ENCODE peak calls at places on chromosomes 1 and 21, in six cellular contexts. H is stomach, M is bronchial epithelial cell, N is upper lobe of right lung, J is ascending aorta, X is neural progenitor cell. B is an unnamed sample.
A peak's percentile ranks its signal among the peaks of the same experiment; 100 is the strongest.

GRCh38 chr21:42737969-42738590 is 84.7 kb downstream of the PDE9A start:
- DNase-seq in H (peak; percentile 72), M (no peak), N (peak; percentile 81), J (peak; percentile 69), X (no peak), B (no peak)

GRCh38 chr1:226779536-226779935 is 40.5 kb upstream of the ITPKB start:
- DNase-seq in H (no peak), M (no peak), N (no peak), J (no peak), X (no peak), B (no peak)

GRCh38 chr1:116988908-116989307 is 12.7 kb upstream of the CD101 start:
- DNase-seq in H (no peak), M (peak; percentile 75), N (no peak), J (no peak), X (no peak), B (no peak)

GRCh38 chr21:44365967-44366585 is 12.7 kb downstream of the TRPM2 start:
- DNase-seq in H (no peak), M (no peak), N (peak; percentile 46), J (peak; percentile 59), X (no peak), B (no peak)

GRCh38 chr1:7679873-7680790 is 91.0 kb upstream of the VAMP3 start:
- DNase-seq in H (peak; percentile 45), M (no peak), N (peak; percentile 76), J (no peak), X (peak; percentile 67), B (peak; percentile 14)

GRCh38 chr21:46250146-46250725 is 21.7 kb upstream of the LSS start:
- DNase-seq in H (no peak), M (no peak), N (no peak), J (no peak), X (no peak), B (no peak)

GRCh38 chr21:45876381-45877159 is 105.0 kb upstream of the COL6A1 start:
- DNase-seq in H (no peak), M (no peak), N (peak; percentile 51), J (no peak), X (peak; percentile 41), B (peak; percentile 38)

GRCh38 chr1:174875306-174875705 is 124.4 kb upstream of the CACYBP start:
- DNase-seq in H (peak; percentile 89), M (peak; percentile 85), N (peak; percentile 73), J (no peak), X (peak; percentile 39), B (no peak)

GRCh38 chr1:246425139-246425794 is 81.8 kb downstream of the SMYD3 start:
- DNase-seq in H (no peak), M (peak; percentile 97), N (no peak), J (no peak), X (no peak), B (no peak)

GRCh38 chr1:178541829-178542553 is 29.1 kb downstream of the TEX35 start:
- DNase-seq in H (peak; percentile 65), M (no peak), N (peak; percentile 85), J (peak; percentile 69), X (peak; percentile 53), B (no peak)

GRCh38 chr1:184044603-184045376 is 6.7 kb upstream of the TSEN15 start:
- DNase-seq in H (no peak), M (no peak), N (no peak), J (no peak), X (no peak), B (no peak)

GRCh38 chr21:45130324-45130774 is 56.0 kb downstream of the ADARB1 start:
- DNase-seq in H (no peak), M (peak; percentile 76), N (no peak), J (peak; percentile 81), X (no peak), B (peak; percentile 72)

GRCh38 chr21:34722684-34723300 is 54.0 kb downstream of the CLIC6 start:
- DNase-seq in H (no peak), M (no peak), N (no peak), J (no peak), X (peak; percentile 67), B (no peak)

GRCh38 chr1:234437423-234438171 is 41.4 kb downstream of the TARBP1 start:
- DNase-seq in H (peak; percentile 59), M (no peak), N (no peak), J (no peak), X (no peak), B (peak; percentile 29)

GRCh38 chr1:26417111-26417510 is 6.5 kb downstream of the LIN28A start:
- DNase-seq in H (peak; percentile 84), M (peak; percentile 87), N (peak; percentile 87), J (peak; percentile 72), X (peak; percentile 94), B (peak; percentile 55)

GRCh38 chr1:47684964-47685762 is 247.3 kb downstream of the FOXD2 start:
- DNase-seq in H (no peak), M (no peak), N (peak; percentile 11), J (peak; percentile 83), X (no peak), B (no peak)

GRCh38 chr1:36570016-36570415 is 87.3 kb upstream of the CSF3R start:
- DNase-seq in H (no peak), M (no peak), N (peak; percentile 58), J (no peak), X (no peak), B (no peak)

GRCh38 chr1:31593770-31594632 is 17.7 kb downstream of the TINAGL1 start:
- DNase-seq in H (peak; percentile 90), M (peak; percentile 67), N (peak; percentile 89), J (peak; percentile 87), X (peak; percentile 82), B (peak; percentile 69)

GRCh38 chr1:7938070-7938469 is 2.6 kb downstream of the TNFRSF9 start:
- DNase-seq in H (no peak), M (peak; percentile 43), N (no peak), J (no peak), X (no peak), B (no peak)

GRCh38 chr1:111471012-111471411 is 2.8 kb upstream of the C1orf162 start:
- DNase-seq in H (peak; percentile 50), M (no peak), N (peak; percentile 65), J (peak; percentile 76), X (no peak), B (no peak)

GRCh38 chr21:34950980-34951379 is 98.1 kb downstream of the RUNX1 start:
- DNase-seq in H (no peak), M (no peak), N (no peak), J (no peak), X (no peak), B (no peak)

GRCh38 chr1:23699280-23700179 is 7.9 kb downstream of the RPL11 start:
- DNase-seq in H (no peak), M (peak; percentile 12), N (no peak), J (no peak), X (no peak), B (no peak)

GRCh38 chr1:94599090-94599813 is 57.7 kb upstream of the F3 start:
- DNase-seq in H (peak; percentile 62), M (peak; percentile 77), N (peak; percentile 71), J (no peak), X (peak; percentile 70), B (peak; percentile 33)

GRCh38 chr1:174103766-174104165 is 55.6 kb upstream of the RABGAP1L start:
- DNase-seq in H (no peak), M (no peak), N (no peak), J (no peak), X (no peak), B (no peak)

GRCh38 chr1:150017206-150017750 is 6.8 kb upstream of the OTUD7B start:
- DNase-seq in H (peak; percentile 63), M (peak; percentile 91), N (no peak), J (no peak), X (no peak), B (no peak)

GRCh38 chr1:1173793-1174415 is at the start of gene TTLL10:
- DNase-seq in H (no peak), M (no peak), N (no peak), J (no peak), X (peak; percentile 69), B (no peak)

GRCh38 chr1:2235300-2235998 is 7.3 kb downstream of the SKI start:
- DNase-seq in H (no peak), M (no peak), N (peak; percentile 67), J (no peak), X (no peak), B (no peak)
- H3K4me3 ChIP-seq in H (no peak overlapping the region), M (no peak overlapping the region), N (peak overlapping the region; percentile 80), J (peak overlapping the region; percentile 78), X (no peak overlapping the region), B (no peak overlapping the region)

DNA sequence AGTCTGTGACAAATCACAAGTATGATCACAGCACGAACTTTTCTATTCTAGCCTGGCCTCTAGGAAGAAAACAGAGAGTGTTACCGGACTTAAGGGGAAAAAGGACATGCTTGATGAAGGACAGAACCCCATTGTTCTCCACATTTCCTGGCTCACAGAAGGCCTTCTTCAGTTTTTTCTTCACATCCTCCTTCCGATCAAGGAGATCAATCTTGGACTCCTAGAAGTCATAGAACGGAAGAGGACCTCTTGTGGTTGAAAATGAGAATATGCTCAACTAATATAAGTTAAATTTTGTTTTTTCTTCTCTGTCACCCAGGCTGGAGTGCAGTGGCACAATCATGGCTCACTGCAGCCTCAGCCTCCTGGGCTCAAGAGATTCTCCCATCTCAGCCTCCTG is 30.3 kb downstream of the YARS1 start:
- DNase-seq in H (no peak), M (no peak), N (no peak), J (no peak), X (no peak), B (peak; percentile 33)
- TF ChIP-seq CTCF in H (peak; percentile 45), M (no peak), N (peak; percentile 37), J (peak; percentile 16), X (peak; percentile 44), B (peak; percentile 41)

GRCh38 chr1:186681806-186682205 is 1.6 kb upstream of the PTGS2 start:
- DNase-seq in H (no peak), M (peak; percentile 75), N (no peak), J (no peak), X (no peak), B (peak; percentile 60)
- H3K4me3 ChIP-seq in H (peak overlapping the region; percentile 57), M (peak overlapping the region; percentile 67), N (peak overlapping the region; percentile 59), J (peak overlapping the region; percentile 66), X (no peak overlapping the region), B (peak overlapping the region; percentile 72)

GRCh38 chr1:156448134-156448967 is 52.2 kb downstream of the MEF2D start:
- DNase-seq in H (no peak), M (no peak), N (no peak), J (no peak), X (no peak), B (no peak)

GRCh38 chr1:156445789-156446263 is 54.7 kb downstream of the MEF2D start:
- DNase-seq in H (peak; percentile 84), M (peak; percentile 63), N (peak; percentile 87), J (peak; percentile 88), X (peak; percentile 89), B (peak; percentile 72)

GRCh38 chr1:156440689-156441437 is 59.7 kb downstream of the MEF2D start:
- DNase-seq in H (no peak), M (no peak), N (no peak), J (no peak), X (no peak), B (no peak)

GRCh38 chr1:156439771-156440183 is 60.8 kb downstream of the MEF2D start:
- DNase-seq in H (no peak), M (no peak), N (no peak), J (no peak), X (peak; percentile 96), B (no peak)

DNA sequence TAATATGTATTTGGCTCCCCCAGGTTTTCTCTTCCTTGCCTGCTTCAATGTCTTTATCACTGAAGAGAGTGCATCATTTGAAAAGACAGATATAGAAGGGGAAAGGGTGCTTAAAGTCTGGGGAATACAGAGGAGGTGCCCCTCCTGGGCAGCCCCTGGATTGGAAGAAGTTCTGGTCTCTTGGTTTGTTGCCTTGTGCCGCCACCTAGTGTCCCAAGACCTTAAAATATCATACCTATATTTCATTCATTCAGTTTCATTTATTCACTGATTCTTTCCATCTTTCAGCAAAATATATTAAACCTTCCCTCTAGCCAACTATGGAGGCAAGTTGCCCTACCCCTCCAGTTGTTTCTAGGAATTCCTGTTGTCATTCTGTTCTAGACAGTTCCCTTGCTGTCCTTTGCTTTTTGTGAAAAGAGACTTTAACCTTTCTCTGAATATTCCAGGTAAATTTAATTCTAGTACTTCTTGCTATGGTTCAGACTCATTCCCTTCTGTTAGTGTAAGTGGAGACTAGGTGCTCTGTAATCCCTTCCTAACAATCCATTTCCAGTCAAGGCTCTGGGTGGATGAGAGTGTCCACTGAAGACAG is 56.1 kb downstream of the MEF2D start:
- DNase-seq in H (no peak), M (peak; percentile 30), N (no peak), J (no peak), X (peak; percentile 83), B (no peak)
- TF ChIP-seq CTCF in H (no peak), M (peak; percentile 55), N (peak; percentile 27), J (no peak), X (peak; percentile 79), B (peak; percentile 31)

B was measured in AG10803.